ENCODE peak calls at places on chromosome 17, in seven cellular contexts. L, T, G, K, N, B and Z are unnamed samples.

GRCh38 chr17:78822552-78822951 is 18.1 kb downstream of the USP36 start:
- DNase-seq in L (peak), T (no peak), G (peak), K (peak), N (no peak), B (no peak), Z (no peak)

GRCh38 chr17:29181226-29181625 is 1.0 kb upstream of the MYO18A start:
- DNase-seq in L (no peak), T (no peak), G (no peak), K (no peak), N (no peak), B (no peak), Z (no peak)

GRCh38 chr17:1773755-1774181 is 11.9 kb downstream of the SERPINF1 start:
- DNase-seq in L (no peak), T (no peak), G (no peak), K (peak), N (no peak), B (peak), Z (no peak)

GRCh38 chr17:79136596-79136995 is 62.0 kb downstream of the ENGASE start:
- DNase-seq in L (no peak), T (no peak), G (no peak), K (no peak), N (no peak), B (no peak), Z (no peak)

GRCh38 chr17:73338050-73338491 is 26.3 kb upstream of the CDC42EP4 start:
- DNase-seq in L (no peak), T (no peak), G (no peak), K (peak), N (peak), B (no peak), Z (no peak)

GRCh38 chr17:80491478-80492342 is 15.3 kb upstream of the NPTX1 start:
- DNase-seq in L (peak), T (peak), G (no peak), K (no peak), N (no peak), B (no peak), Z (no peak)

GRCh38 chr17:19387921-19388521 is 1.0 kb upstream of the MFAP4 start:
- DNase-seq in L (peak), T (no peak), G (peak), K (peak), N (no peak), B (peak), Z (no peak)

GRCh38 chr17:65060855-65061254 is 4.3 kb upstream of the GNA13 start:
- DNase-seq in L (no peak), T (no peak), G (no peak), K (no peak), N (no peak), B (no peak), Z (no peak)

GRCh38 chr17:42179911-42180410 is 981 bp downstream of the KCNH4 start:
- DNase-seq in L (peak), T (peak), G (no peak), K (peak), N (no peak), B (no peak), Z (peak)

GRCh38 chr17:33072421-33073175 is 81.0 kb downstream of the SPACA3 start:
- DNase-seq in L (no peak), T (no peak), G (no peak), K (no peak), N (no peak), B (no peak), Z (no peak)

GRCh38 chr17:3635474-3636153 is 436 bp downstream of the SHPK start:
- DNase-seq in L (peak), T (peak), G (no peak), K (no peak), N (no peak), B (no peak), Z (no peak)

GRCh38 chr17:73718362-73718761 is 74.1 kb upstream of the SDK2 start:
- DNase-seq in L (no peak), T (no peak), G (peak), K (no peak), N (no peak), B (no peak), Z (no peak)

GRCh38 chr17:9370464-9370863 is 205.2 kb downstream of the STX8 start:
- DNase-seq in L (no peak), T (no peak), G (no peak), K (peak), N (no peak), B (no peak), Z (no peak)

GRCh38 chr17:49343273-49343672 is 18.8 kb downstream of the ZNF652 start:
- DNase-seq in L (no peak), T (no peak), G (no peak), K (peak), N (no peak), B (no peak), Z (no peak)

GRCh38 chr17:38706625-38707298 is 1.7 kb downstream of the MLLT6 start:
- DNase-seq in L (peak), T (no peak), G (no peak), K (peak), N (no peak), B (no peak), Z (no peak)

GRCh38 chr17:45230787-45231480 is 9.2 kb downstream of the FMNL1 start:
- DNase-seq in L (no peak), T (no peak), G (peak), K (peak), N (peak), B (no peak), Z (peak)

GRCh38 chr17:80286638-80286960 is 25.9 kb downstream of the RNF213 start:
- DNase-seq in L (no peak), T (no peak), G (no peak), K (no peak), N (no peak), B (no peak), Z (no peak)

GRCh38 chr17:1362065-1362848 is 37.8 kb downstream of the YWHAE start:
- DNase-seq in L (no peak), T (no peak), G (no peak), K (no peak), N (no peak), B (no peak), Z (no peak)

GRCh38 chr17:17048106-17048505 is 5.8 kb downstream of the MPRIP start:
- DNase-seq in L (no peak), T (no peak), G (no peak), K (no peak), N (peak), B (no peak), Z (no peak)

GRCh38 chr17:66713533-66714042 is 121.3 kb upstream of the CACNG5 start:
- DNase-seq in L (no peak), T (no peak), G (no peak), K (no peak), N (no peak), B (no peak), Z (no peak)

GRCh38 chr17:57604771-57605733 is 140.0 kb downstream of the CCDC182 start:
- DNase-seq in L (peak), T (peak), G (peak), K (no peak), N (no peak), B (peak), Z (peak)

GRCh38 chr17:41547921-41548843 is 20.1 kb upstream of the KRT19 start:
- DNase-seq in L (peak), T (no peak), G (no peak), K (peak), N (peak), B (no peak), Z (no peak)

GRCh38 chr17:19347323-19348080 is 15.0 kb downstream of the B9D1 start:
- DNase-seq in L (no peak), T (no peak), G (peak), K (no peak), N (peak), B (no peak), Z (no peak)

GRCh38 chr17:67441052-67441738 is 64.1 kb downstream of the PITPNC1 start:
- DNase-seq in L (peak), T (no peak), G (no peak), K (peak), N (no peak), B (no peak), Z (no peak)

GRCh38 chr17:2853111-2853721 is 57.0 kb downstream of the RAP1GAP2 start:
- DNase-seq in L (peak), T (peak), G (peak), K (peak), N (peak), B (no peak), Z (peak)

GRCh38 chr17:50274945-50275221 is 617 bp downstream of the TMEM92 start:
- DNase-seq in L (no peak), T (no peak), G (no peak), K (no peak), N (no peak), B (no peak), Z (no peak)

GRCh38 chr17:72683506-72684404 is 408.7 kb downstream of the SLC39A11 start:
- DNase-seq in L (peak), T (no peak), G (no peak), K (peak), N (peak), B (peak), Z (no peak)

GRCh38 chr17:80055597-80055996 is 19.2 kb downstream of the CCDC40 start:
- DNase-seq in L (no peak), T (peak), G (no peak), K (no peak), N (no peak), B (no peak), Z (no peak)

GRCh38 chr17:81703747-81704654 is 834 bp downstream of the MRPL12 start:
- DNase-seq in L (no peak), T (no peak), G (peak), K (no peak), N (no peak), B (no peak), Z (no peak)

GRCh38 chr17:81697261-81698044 is 5.7 kb upstream of the MRPL12 start:
- DNase-seq in L (no peak), T (no peak), G (no peak), K (no peak), N (no peak), B (no peak), Z (no peak)

GRCh38 chr17:81702934-81703746 is at the start of gene MRPL12:
- DNase-seq in L (peak), T (peak), G (peak), K (peak), N (peak), B (peak), Z (peak)

GRCh38 chr17:81700353-81701287 is 2.5 kb upstream of the MRPL12 start:
- DNase-seq in L (no peak), T (no peak), G (no peak), K (no peak), N (no peak), B (no peak), Z (no peak)

DNA sequence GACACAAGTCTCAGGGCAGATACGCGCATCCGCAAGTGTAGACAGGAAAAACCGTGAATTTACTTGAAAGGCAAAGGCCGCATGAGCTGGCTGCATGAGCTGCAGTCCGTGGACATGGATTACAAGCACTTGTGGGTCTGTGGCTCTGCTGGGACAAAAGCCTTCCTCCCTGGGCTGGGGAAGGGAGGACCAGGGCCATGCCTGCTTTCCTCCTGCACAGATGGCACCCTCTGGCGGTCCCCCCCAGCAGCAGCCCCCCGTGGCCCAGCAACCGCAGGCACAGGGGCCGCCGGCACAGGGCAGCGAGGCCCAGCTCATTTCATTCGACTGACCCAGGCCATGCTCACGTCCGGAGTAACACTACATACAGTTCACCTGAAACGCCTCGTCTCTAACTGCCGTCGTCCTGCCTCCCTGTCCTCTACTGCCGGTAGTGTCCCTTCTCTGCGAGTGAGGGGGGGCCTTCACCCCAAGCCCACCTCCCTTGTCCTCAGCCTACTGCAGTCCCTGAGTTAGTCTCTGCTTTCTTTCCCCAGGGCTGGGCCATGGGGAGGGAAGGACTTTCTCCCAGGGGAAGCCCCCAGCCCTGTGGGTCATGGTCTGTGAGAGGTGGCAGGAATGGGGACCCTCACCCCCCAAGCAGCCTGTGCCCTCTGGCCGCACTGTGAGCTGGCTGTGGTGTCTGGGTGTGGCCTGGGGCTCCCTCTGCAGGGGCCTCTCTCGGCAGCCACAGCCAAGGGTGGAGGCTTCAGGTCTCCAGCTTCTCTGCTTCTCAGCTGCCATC is 1.7 kb upstream of the MRPL12 start:
- DNase-seq in L (peak), T (no peak), G (peak), K (no peak), N (no peak), B (no peak), Z (no peak)
- TF ChIP-seq CTCF in L (peak), T (peak), G (no peak), K (no peak), N (no peak), B (no peak), Z (no peak)

DNA sequence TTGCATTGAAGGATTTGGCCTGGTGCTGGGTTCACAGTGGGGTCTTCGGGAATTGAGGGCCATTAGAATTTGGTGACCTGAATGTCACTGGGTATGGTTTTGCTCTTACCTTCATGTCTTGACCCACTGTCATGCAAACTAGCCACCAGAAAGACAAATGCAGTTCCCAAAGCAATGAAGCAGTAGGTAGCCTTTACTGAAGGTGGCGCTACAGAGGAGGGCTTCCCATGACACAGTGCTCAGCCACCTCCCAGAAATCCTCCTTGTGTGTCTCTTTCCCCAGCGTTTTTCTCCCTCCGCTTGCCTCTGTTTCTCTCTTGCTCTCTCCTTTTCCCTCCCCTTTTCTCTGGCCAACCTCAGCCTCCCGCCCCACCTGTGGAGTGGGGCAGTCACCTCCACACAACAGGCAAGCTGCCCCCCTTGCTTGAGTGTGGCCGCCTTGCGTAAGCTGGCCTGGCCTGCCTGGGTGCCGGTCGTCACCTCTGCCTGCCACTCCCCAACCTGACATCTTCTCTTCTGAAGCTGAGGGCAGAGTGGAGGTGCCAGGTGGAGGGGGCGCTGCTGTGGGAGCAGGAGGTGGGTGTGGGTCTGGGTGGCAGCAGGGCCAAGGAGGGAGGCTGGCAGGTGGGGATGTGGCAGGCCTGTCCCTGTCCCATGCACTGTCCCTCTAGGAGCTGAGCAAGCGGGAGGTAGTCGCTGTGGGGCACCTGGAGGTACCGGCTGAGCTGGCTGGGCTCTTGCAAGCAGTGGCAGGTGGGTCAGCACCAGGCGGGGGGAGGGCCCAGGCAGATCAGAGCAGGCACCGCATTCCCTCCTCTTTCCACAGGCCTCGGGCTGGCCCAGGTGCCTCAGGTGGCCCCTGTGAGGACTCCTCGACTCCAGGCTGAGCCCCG is 34.7 kb downstream of the MYO15A start:
- DNase-seq in L (no peak), T (peak), G (no peak), K (peak), N (no peak), B (no peak), Z (no peak)
- TF ChIP-seq CTCF in L (no peak), T (peak), G (no peak), K (peak), N (no peak), B (no peak), Z (no peak)

DNA sequence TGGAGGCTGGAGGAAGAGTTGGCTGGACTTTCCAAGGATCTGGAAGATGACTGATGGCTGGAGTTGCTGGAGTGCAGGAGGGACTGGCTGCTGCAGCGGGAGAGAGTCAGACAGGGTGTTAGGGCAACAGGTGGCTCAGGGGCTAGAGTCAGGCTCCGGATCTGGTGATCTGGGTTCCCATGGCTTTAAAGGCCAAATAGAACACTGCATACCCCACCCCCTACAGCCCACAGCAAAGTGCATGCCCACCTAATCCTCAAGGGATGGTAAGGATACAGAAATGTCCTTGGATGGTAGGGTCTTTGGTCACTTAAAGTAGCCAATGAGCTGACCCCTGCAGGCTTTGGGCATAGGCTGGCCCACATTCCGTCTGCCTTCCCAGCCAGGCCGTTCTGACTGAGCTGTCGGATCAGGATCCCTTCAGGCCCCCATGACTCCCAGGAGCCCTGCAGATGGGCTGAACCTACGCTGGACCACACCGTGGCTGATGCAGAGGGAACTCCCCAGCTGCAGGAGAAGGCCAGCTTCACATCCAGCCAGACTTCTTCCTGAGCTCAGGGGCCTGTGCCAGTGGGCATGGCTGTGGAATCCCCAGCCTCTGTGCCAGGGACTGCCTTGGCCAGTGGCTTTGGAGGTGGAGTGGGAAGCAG is 13.9 kb downstream of the TNS4 start:
- DNase-seq in L (no peak), T (no peak), G (no peak), K (no peak), N (no peak), B (no peak), Z (no peak)
- TF ChIP-seq CTCF in L (no peak), T (no peak), G (no peak), K (no peak), N (no peak), B (no peak), Z (no peak)

GRCh38 chr17:77598241-77598620 is 360.3 kb upstream of the TNRC6C start:
- DNase-seq in L (no peak), T (no peak), G (no peak), K (no peak), N (peak), B (no peak), Z (no peak)

GRCh38 chr17:77599699-77600098 is 358.8 kb upstream of the TNRC6C start:
- DNase-seq in L (no peak), T (no peak), G (no peak), K (no peak), N (no peak), B (no peak), Z (no peak)

GRCh38 chr17:77597421-77598240 is 360.9 kb upstream of the TNRC6C start:
- DNase-seq in L (no peak), T (no peak), G (peak), K (no peak), N (peak), B (no peak), Z (no peak)

GRCh38 chr17:77594416-77595209 is 363.9 kb upstream of the TNRC6C start:
- DNase-seq in L (no peak), T (no peak), G (peak), K (no peak), N (peak), B (no peak), Z (no peak)

GRCh38 chr17:77596491-77597420 is 361.7 kb upstream of the TNRC6C start:
- DNase-seq in L (no peak), T (no peak), G (peak), K (no peak), N (peak), B (no peak), Z (no peak)
- TF ChIP-seq CTCF in L (no peak), T (peak), G (no peak), K (no peak), N (no peak), B (no peak), Z (no peak)

DNA sequence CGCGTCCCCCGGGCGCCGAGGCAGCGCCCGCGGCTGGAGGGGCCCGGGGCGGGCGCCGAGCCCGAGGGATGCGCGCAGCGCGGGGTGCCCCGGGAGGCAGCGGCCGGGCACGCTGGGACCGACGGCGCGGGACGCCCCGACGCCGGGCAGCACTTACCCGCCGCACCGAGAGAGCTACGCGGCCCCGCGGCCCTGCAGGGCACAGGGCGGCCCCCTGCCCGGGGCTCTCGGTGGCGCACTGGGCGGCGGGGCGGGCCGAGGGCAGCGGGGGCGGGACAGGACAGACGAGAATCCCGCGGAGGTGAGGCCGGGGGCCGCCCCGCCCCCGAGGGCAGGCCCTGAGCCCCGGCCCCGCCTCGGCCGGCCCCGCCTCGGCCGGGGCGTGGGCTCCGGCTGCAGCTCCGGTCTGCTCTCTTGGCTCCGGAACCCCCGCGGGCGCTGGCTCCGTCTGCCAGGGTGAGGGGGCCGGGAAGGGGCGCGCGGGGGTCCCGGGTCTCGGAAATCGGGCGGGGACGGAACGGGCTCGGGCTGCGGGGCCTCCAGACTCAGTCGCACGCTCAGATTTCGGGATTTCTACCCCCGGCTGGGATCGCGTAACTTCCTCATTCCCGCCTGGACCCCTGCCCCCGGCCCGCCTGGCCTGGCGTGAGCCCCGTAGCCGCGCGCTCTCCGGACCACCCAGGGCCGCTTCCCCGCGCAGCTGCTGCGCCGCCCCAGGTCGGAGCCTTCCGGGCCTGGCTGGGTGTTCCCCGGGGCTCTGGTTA is at the start of gene PLD2:
- DNase-seq in L (peak), T (peak), G (peak), K (peak), N (peak), B (peak), Z (peak)
- TF ChIP-seq CTCF in L (no peak), T (no peak), G (no peak), K (no peak), N (no peak), B (peak), Z (no peak)

GRCh38 chr17:8118769-8119574 is 658 bp upstream of the ALOXE3 start:
- DNase-seq in L (peak), T (peak), G (peak), K (peak), N (peak), B (peak), Z (peak)

GRCh38 chr17:8122391-8122922 is 1.4 kb downstream of the HES7 start:
- DNase-seq in L (peak), T (peak), G (no peak), K (peak), N (no peak), B (peak), Z (no peak)

GRCh38 chr17:8119575-8120519 is 1.5 kb upstream of the ALOXE3 start:
- DNase-seq in L (peak), T (peak), G (peak), K (peak), N (peak), B (peak), Z (peak)

GRCh38 chr17:8121531-8122390 is 2.1 kb downstream of the HES7 start:
- DNase-seq in L (peak), T (peak), G (peak), K (peak), N (no peak), B (peak), Z (no peak)

GRCh38 chr17:8120520-8121443 is 2.5 kb upstream of the ALOXE3 start:
- DNase-seq in L (peak), T (peak), G (peak), K (peak), N (no peak), B (peak), Z (no peak)
- TF ChIP-seq CTCF in L (peak), T (peak), G (peak), K (peak), N (peak), B (peak), Z (peak)